ENCODE peak calls at places on chromosome 9, in ten cellular contexts. One of them, this sample, is unnamed. For H3K9me3, the result is how much of the 10 kb centered on the place peaks cover.

GRCh38 chr9:109179801-109180523 is 12.9 kb upstream of the FRRS1L start:
- DNase-seq in right lobe of liver: no peak
- DNase-seq in tibial artery: no peak
- DNase-seq in tibial nerve: no peak
- DNase-seq in AG04450: no peak
- DNase-seq in mammary epithelial cell: no peak
- DNase-seq in OCI-LY7: no peak
- DNase-seq in K562: no peak
- DNase-seq in MM.1S: no peak
- DNase-seq in left ventricle myocardium inferior: peak
- DNase-seq in this sample: no peak

GRCh38 chr9:17402309-17402708 is 176.6 kb upstream of the SH3GL2 start:
- DNase-seq in left ventricle myocardium inferior: no peak
- DNase-seq in mammary epithelial cell: no peak
- DNase-seq in right lobe of liver: no peak
- DNase-seq in OCI-LY7: no peak
- DNase-seq in AG04450: no peak
- DNase-seq in tibial artery: no peak
- DNase-seq in tibial nerve: no peak
- DNase-seq in MM.1S: peak
- DNase-seq in K562: no peak
- DNase-seq in this sample: no peak

GRCh38 chr9:72583370-72583769 is 62.0 kb downstream of the TMC1 start:
- DNase-seq in mammary epithelial cell: peak
- DNase-seq in K562: no peak
- DNase-seq in right lobe of liver: no peak
- DNase-seq in AG04450: no peak
- DNase-seq in tibial nerve: no peak
- DNase-seq in left ventricle myocardium inferior: no peak
- DNase-seq in tibial artery: no peak
- DNase-seq in OCI-LY7: no peak
- DNase-seq in MM.1S: no peak
- DNase-seq in this sample: no peak

GRCh38 chr9:4762889-4763521 is 22.0 kb upstream of the AK3 start:
- DNase-seq in tibial nerve: no peak
- DNase-seq in K562: peak
- DNase-seq in OCI-LY7: no peak
- DNase-seq in MM.1S: no peak
- DNase-seq in left ventricle myocardium inferior: no peak
- DNase-seq in tibial artery: peak
- DNase-seq in mammary epithelial cell: no peak
- DNase-seq in right lobe of liver: peak
- DNase-seq in AG04450: no peak
- DNase-seq in this sample: peak

GRCh38 chr9:21031091-21031817 is at the start of gene HACD4:
- DNase-seq in OCI-LY7: no peak
- DNase-seq in tibial nerve: no peak
- DNase-seq in left ventricle myocardium inferior: peak
- DNase-seq in tibial artery: peak
- DNase-seq in AG04450: no peak
- DNase-seq in MM.1S: no peak
- DNase-seq in right lobe of liver: peak
- DNase-seq in mammary epithelial cell: peak
- DNase-seq in K562: peak
- DNase-seq in this sample: peak

GRCh38 chr9:126440938-126441337 is 114.3 kb downstream of the MVB12B start:
- DNase-seq in OCI-LY7: no peak
- DNase-seq in AG04450: no peak
- DNase-seq in tibial nerve: no peak
- DNase-seq in right lobe of liver: no peak
- DNase-seq in K562: no peak
- DNase-seq in tibial artery: no peak
- DNase-seq in mammary epithelial cell: no peak
- DNase-seq in MM.1S: no peak
- DNase-seq in left ventricle myocardium inferior: no peak
- DNase-seq in this sample: no peak

GRCh38 chr9:4489562-4489918 is 728 bp upstream of the SLC1A1 start:
- DNase-seq in MM.1S: no peak
- DNase-seq in K562: no peak
- DNase-seq in tibial artery: peak
- DNase-seq in right lobe of liver: peak
- DNase-seq in left ventricle myocardium inferior: no peak
- DNase-seq in mammary epithelial cell: no peak
- DNase-seq in AG04450: no peak
- DNase-seq in tibial nerve: no peak
- DNase-seq in OCI-LY7: no peak
- DNase-seq in this sample: no peak

GRCh38 chr9:136594492-136594891 is 48.6 kb upstream of the NOTCH1 start:
- DNase-seq in K562: no peak
- DNase-seq in left ventricle myocardium inferior: no peak
- DNase-seq in AG04450: no peak
- DNase-seq in OCI-LY7: no peak
- DNase-seq in mammary epithelial cell: no peak
- DNase-seq in tibial artery: no peak
- DNase-seq in tibial nerve: no peak
- DNase-seq in MM.1S: no peak
- DNase-seq in right lobe of liver: no peak
- DNase-seq in this sample: no peak

GRCh38 chr9:124813496-124814177 is 36.7 kb downstream of the OLFML2A start:
- DNase-seq in left ventricle myocardium inferior: no peak
- DNase-seq in OCI-LY7: no peak
- DNase-seq in tibial nerve: no peak
- DNase-seq in MM.1S: no peak
- DNase-seq in K562: no peak
- DNase-seq in AG04450: no peak
- DNase-seq in right lobe of liver: no peak
- DNase-seq in mammary epithelial cell: peak
- DNase-seq in tibial artery: no peak
- DNase-seq in this sample: no peak

GRCh38 chr9:34891386-34891785 is 66.7 kb upstream of the PHF24 start:
- DNase-seq in MM.1S: no peak
- DNase-seq in K562: no peak
- DNase-seq in OCI-LY7: no peak
- DNase-seq in tibial artery: no peak
- DNase-seq in AG04450: no peak
- DNase-seq in right lobe of liver: no peak
- DNase-seq in mammary epithelial cell: peak
- DNase-seq in left ventricle myocardium inferior: no peak
- DNase-seq in tibial nerve: no peak
- DNase-seq in this sample: no peak

GRCh38 chr9:99365233-99365980 is 143.3 kb downstream of the SEC61B start:
- DNase-seq in mammary epithelial cell: no peak
- DNase-seq in tibial nerve: no peak
- DNase-seq in OCI-LY7: no peak
- DNase-seq in K562: no peak
- DNase-seq in tibial artery: no peak
- DNase-seq in right lobe of liver: no peak
- DNase-seq in MM.1S: no peak
- DNase-seq in left ventricle myocardium inferior: no peak
- DNase-seq in AG04450: no peak
- DNase-seq in this sample: no peak

GRCh38 chr9:21326526-21327139 is 8.6 kb downstream of the KLHL9 start:
- DNase-seq in right lobe of liver: no peak
- DNase-seq in left ventricle myocardium inferior: no peak
- DNase-seq in K562: no peak
- DNase-seq in MM.1S: peak
- DNase-seq in AG04450: no peak
- DNase-seq in tibial nerve: no peak
- DNase-seq in OCI-LY7: peak
- DNase-seq in tibial artery: no peak
- DNase-seq in mammary epithelial cell: peak
- DNase-seq in this sample: no peak

GRCh38 chr9:132585954-132586829 is 3.8 kb downstream of the BARHL1 start:
- DNase-seq in tibial nerve: no peak
- DNase-seq in tibial artery: no peak
- DNase-seq in K562: no peak
- DNase-seq in mammary epithelial cell: no peak
- DNase-seq in OCI-LY7: no peak
- DNase-seq in MM.1S: no peak
- DNase-seq in right lobe of liver: no peak
- DNase-seq in left ventricle myocardium inferior: no peak
- DNase-seq in AG04450: no peak
- DNase-seq in this sample: no peak

GRCh38 chr9:126051446-126052130 is 275.0 kb upstream of the MVB12B start:
- DNase-seq in tibial nerve: no peak
- DNase-seq in right lobe of liver: no peak
- DNase-seq in tibial artery: no peak
- DNase-seq in mammary epithelial cell: no peak
- DNase-seq in K562: no peak
- DNase-seq in AG04450: no peak
- DNase-seq in MM.1S: no peak
- DNase-seq in left ventricle myocardium inferior: no peak
- DNase-seq in OCI-LY7: no peak
- DNase-seq in this sample: peak

GRCh38 chr9:123401879-123402513 is 46.0 kb downstream of the CRB2 start:
- DNase-seq in MM.1S: no peak
- DNase-seq in right lobe of liver: no peak
- DNase-seq in K562: peak
- DNase-seq in AG04450: peak
- DNase-seq in tibial artery: no peak
- DNase-seq in left ventricle myocardium inferior: no peak
- DNase-seq in OCI-LY7: peak
- DNase-seq in mammary epithelial cell: peak
- DNase-seq in tibial nerve: no peak
- DNase-seq in this sample: no peak

GRCh38 chr9:131036071-131036470 is 27.1 kb downstream of the LAMC3 start:
- DNase-seq in OCI-LY7: no peak
- DNase-seq in right lobe of liver: no peak
- DNase-seq in AG04450: no peak
- DNase-seq in K562: peak
- DNase-seq in tibial artery: no peak
- DNase-seq in MM.1S: no peak
- DNase-seq in mammary epithelial cell: no peak
- DNase-seq in tibial nerve: no peak
- DNase-seq in left ventricle myocardium inferior: no peak
- DNase-seq in this sample: no peak

GRCh38 chr9:125262217-125262991 is 778 bp downstream of the GAPVD1 start:
- DNase-seq in left ventricle myocardium inferior: no peak
- DNase-seq in tibial artery: no peak
- DNase-seq in right lobe of liver: no peak
- DNase-seq in AG04450: no peak
- DNase-seq in tibial nerve: no peak
- DNase-seq in K562: no peak
- DNase-seq in mammary epithelial cell: no peak
- DNase-seq in OCI-LY7: peak
- DNase-seq in MM.1S: peak
- DNase-seq in this sample: no peak

GRCh38 chr9:133428579-133429215 is 6.5 kb downstream of the ADAMTS13 start:
- DNase-seq in left ventricle myocardium inferior: no peak
- DNase-seq in mammary epithelial cell: no peak
- DNase-seq in right lobe of liver: no peak
- DNase-seq in OCI-LY7: no peak
- DNase-seq in MM.1S: no peak
- DNase-seq in tibial nerve: no peak
- DNase-seq in tibial artery: no peak
- DNase-seq in AG04450: no peak
- DNase-seq in K562: peak
- DNase-seq in this sample: no peak

DNA sequence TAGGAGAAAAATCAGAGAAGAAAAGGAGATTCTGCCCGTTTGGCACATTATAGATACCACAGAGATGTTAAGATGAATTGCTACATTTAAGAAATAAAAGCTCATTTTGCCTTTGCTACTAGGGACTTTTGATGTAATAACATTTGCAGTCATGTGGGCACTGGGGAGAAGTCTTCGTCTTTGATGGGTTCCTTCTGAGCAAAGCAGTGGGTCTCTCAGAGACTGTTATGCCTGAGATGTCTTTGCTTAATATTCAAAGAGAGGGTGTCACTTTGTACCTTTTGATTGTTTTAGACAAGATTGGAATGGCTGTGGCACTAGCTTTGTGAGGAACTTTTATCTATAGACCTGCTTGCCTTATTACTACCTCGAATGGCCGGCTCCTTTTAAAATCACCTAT is 25.0 kb downstream of the SLC25A25 start:
- DNase-seq in left ventricle myocardium inferior: no peak
- DNase-seq in K562: no peak
- DNase-seq in MM.1S: no peak
- DNase-seq in right lobe of liver: no peak
- DNase-seq in OCI-LY7: no peak
- DNase-seq in mammary epithelial cell: no peak
- DNase-seq in AG04450: no peak
- DNase-seq in tibial artery: no peak
- DNase-seq in tibial nerve: no peak
- DNase-seq in this sample: no peak
- H3K27ac ChIP-seq in left ventricle myocardium inferior: peak
- H3K27ac ChIP-seq in K562: peak
- H3K27ac ChIP-seq in MM.1S: no peak
- H3K27ac ChIP-seq in right lobe of liver: peak
- H3K27ac ChIP-seq in OCI-LY7: peak
- H3K27ac ChIP-seq in mammary epithelial cell: peak
- H3K27ac ChIP-seq in AG04450: peak
- H3K27ac ChIP-seq in tibial artery: peak
- H3K27ac ChIP-seq in tibial nerve: peak
- H3K27ac ChIP-seq in this sample: peak

GRCh38 chr9:92986175-92987110 is 39.1 kb downstream of the FGD3 start:
- DNase-seq in mammary epithelial cell: no peak
- DNase-seq in K562: peak
- DNase-seq in tibial nerve: no peak
- DNase-seq in left ventricle myocardium inferior: no peak
- DNase-seq in MM.1S: peak
- DNase-seq in AG04450: no peak
- DNase-seq in tibial artery: no peak
- DNase-seq in OCI-LY7: peak
- DNase-seq in right lobe of liver: no peak
- DNase-seq in this sample: no peak
- H3K9me3 ChIP-seq in mammary epithelial cell: under half
- H3K9me3 ChIP-seq in K562: under half
- H3K9me3 ChIP-seq in tibial nerve: under half
- H3K9me3 ChIP-seq in left ventricle myocardium inferior: under half
- H3K9me3 ChIP-seq in MM.1S: under half
- H3K9me3 ChIP-seq in AG04450: under half
- H3K9me3 ChIP-seq in tibial artery: under half
- H3K9me3 ChIP-seq in OCI-LY7: under half
- H3K9me3 ChIP-seq in right lobe of liver: under half
- H3K9me3 ChIP-seq in this sample: under half

DNA sequence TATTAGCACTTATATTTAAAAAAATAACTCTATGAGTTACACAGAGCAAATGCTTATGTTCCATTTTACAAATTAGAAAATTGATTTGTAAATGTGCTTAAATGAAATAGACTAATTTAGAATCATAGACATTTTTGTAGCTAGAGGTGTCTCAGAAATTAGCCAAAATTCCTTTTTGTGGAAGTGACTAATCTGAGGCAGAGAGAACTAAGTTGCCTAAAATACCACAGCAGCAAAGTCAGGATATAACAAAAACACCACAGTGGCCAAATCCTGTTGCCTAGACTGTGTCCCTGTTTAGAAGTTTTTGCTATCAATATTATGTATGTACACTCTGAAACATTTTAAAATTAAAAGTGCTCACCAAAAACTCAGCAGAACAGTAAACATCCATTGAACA is 18.7 kb downstream of the ADAMTSL1 start:
- DNase-seq in K562: no peak
- DNase-seq in AG04450: no peak
- DNase-seq in MM.1S: no peak
- DNase-seq in tibial nerve: no peak
- DNase-seq in mammary epithelial cell: no peak
- DNase-seq in left ventricle myocardium inferior: no peak
- DNase-seq in tibial artery: no peak
- DNase-seq in right lobe of liver: no peak
- DNase-seq in OCI-LY7: no peak
- DNase-seq in this sample: no peak
- H3K27ac ChIP-seq in K562: no peak
- H3K27ac ChIP-seq in AG04450: no peak
- H3K27ac ChIP-seq in MM.1S: no peak
- H3K27ac ChIP-seq in tibial nerve: no peak
- H3K27ac ChIP-seq in mammary epithelial cell: peak
- H3K27ac ChIP-seq in left ventricle myocardium inferior: no peak
- H3K27ac ChIP-seq in tibial artery: peak
- H3K27ac ChIP-seq in right lobe of liver: no peak
- H3K27ac ChIP-seq in OCI-LY7: no peak
- H3K27ac ChIP-seq in this sample: no peak

GRCh38 chr9:40884072-40884901 is 244.2 kb downstream of the FOXD4L6 start:
- DNase-seq in OCI-LY7: no peak
- DNase-seq in right lobe of liver: peak
- DNase-seq in AG04450: no peak
- DNase-seq in MM.1S: peak
- DNase-seq in tibial artery: no peak
- DNase-seq in left ventricle myocardium inferior: peak
- DNase-seq in tibial nerve: no peak
- DNase-seq in K562: peak
- DNase-seq in mammary epithelial cell: no peak
- DNase-seq in this sample: peak
- H3K9me3 ChIP-seq in OCI-LY7: under half
- H3K9me3 ChIP-seq in right lobe of liver: under half
- H3K9me3 ChIP-seq in AG04450: under half
- H3K9me3 ChIP-seq in MM.1S: under half
- H3K9me3 ChIP-seq in tibial artery: half or more
- H3K9me3 ChIP-seq in left ventricle myocardium inferior: half or more
- H3K9me3 ChIP-seq in tibial nerve: under half
- H3K9me3 ChIP-seq in K562: under half
- H3K9me3 ChIP-seq in mammary epithelial cell: under half
- H3K9me3 ChIP-seq in this sample: under half